ENCODE peak calls at places on chromosomes 11 and 22, in seven cellular contexts. V is T-helper 9 cell; P is naive thymus-derived CD4-positive, alpha-beta T cell; K is stimulated activated CD4-positive, alpha-beta T cell treated with anti-CD3 and anti-CD28 coated beads, TNF-alpha, amount 100 ng/mL, for 1 hour; W is neural progenitor cell; F is pons; O is CD8-positive, alpha-beta T cell. L is an unnamed sample.

GRCh38 chr11:100980156-100980555 is 149.5 kb downstream of the PGR start:
- DNase-seq in V (no peak), P (no peak), K (no peak), W (peak), F (peak), O (no peak), L (no peak)

GRCh38 chr11:25211635-25212251 is 714.9 kb downstream of the LUZP2 start:
- DNase-seq in V (no peak), P (no peak), K (no peak), W (no peak), F (no peak), O (no peak), L (no peak)

GRCh38 chr22:24412274-24412673 is 15.1 kb upstream of the ADORA2A start:
- DNase-seq in V (no peak), P (no peak), K (no peak), W (no peak), F (no peak), O (no peak), L (no peak)

GRCh38 chr11:22634897-22635629 is 9.4 kb upstream of the FANCF start:
- DNase-seq in V (no peak), P (no peak), K (no peak), W (no peak), F (no peak), O (no peak), L (no peak)

GRCh38 chr11:10540546-10540914 is 457 bp downstream of the RNF141 start:
- DNase-seq in V (no peak), P (no peak), K (no peak), W (peak), F (peak), O (no peak), L (no peak)

GRCh38 chr11:76322593-76323341 is 58.2 kb downstream of the THAP12 start:
- DNase-seq in V (no peak), P (no peak), K (no peak), W (no peak), F (no peak), O (no peak), L (no peak)

GRCh38 chr11:13225058-13226001 is 52.3 kb upstream of the BMAL1 start:
- DNase-seq in V (no peak), P (no peak), K (no peak), W (no peak), F (no peak), O (no peak), L (no peak)

GRCh38 chr11:399731-400211 is 5.8 kb downstream of the PKP3 start:
- DNase-seq in V (no peak), P (no peak), K (no peak), W (no peak), F (no peak), O (no peak), L (no peak)

GRCh38 chr11:77322926-77323590 is 21.6 kb upstream of the GDPD4 start:
- DNase-seq in V (no peak), P (no peak), K (no peak), W (no peak), F (peak), O (no peak), L (no peak)

GRCh38 chr22:45952151-45952550 is 24.8 kb downstream of the WNT7B start:
- DNase-seq in V (no peak), P (no peak), K (no peak), W (no peak), F (no peak), O (no peak), L (no peak)

GRCh38 chr22:32042924-32043323 is at the start of gene SLC5A1:
- DNase-seq in V (no peak), P (no peak), K (no peak), W (no peak), F (no peak), O (no peak), L (no peak)

GRCh38 chr11:97794876-97795275 is 1225.9 kb upstream of the CNTN5 start:
- DNase-seq in V (no peak), P (no peak), K (no peak), W (no peak), F (no peak), O (no peak), L (no peak)

GRCh38 chr11:35089724-35090505 is 49.1 kb upstream of the CD44 start:
- DNase-seq in V (no peak), P (no peak), K (no peak), W (no peak), F (no peak), O (no peak), L (no peak)

GRCh38 chr11:123307276-123307675 is 112.2 kb upstream of the CLMP start:
- DNase-seq in V (no peak), P (no peak), K (no peak), W (no peak), F (no peak), O (no peak), L (no peak)

GRCh38 chr11:115670538-115671200 is 166.5 kb upstream of the CADM1 start:
- DNase-seq in V (no peak), P (no peak), K (no peak), W (no peak), F (no peak), O (no peak), L (no peak)